ENCODE peak calls at places on chromosome 12, in nine cellular contexts. One of them, this sample, is unnamed.

GRCh38 chr12:68420225-68421008 is 88.3 kb upstream of the MDM1 start:
- DNase-seq in HEK293T: no peak
- DNase-seq in cardiac muscle cell: no peak
- DNase-seq in CD8-positive, alpha-beta T cell: no peak
- DNase-seq in stromal cell of bone marrow: peak
- DNase-seq in stimulated activated CD4-positive, alpha-beta T cell treated with anti-CD3 and anti-CD28 coated beads, Interleukin-2, amount 100 ng/mL, for 48 hours: no peak
- DNase-seq in GM23338: no peak
- DNase-seq in H7: peak
- DNase-seq in GM12892: no peak
- DNase-seq in this sample: no peak

GRCh38 chr12:13135336-13136178 is 32.1 kb upstream of the GSG1 start:
- DNase-seq in HEK293T: no peak
- DNase-seq in cardiac muscle cell: peak
- DNase-seq in CD8-positive, alpha-beta T cell: no peak
- DNase-seq in stromal cell of bone marrow: peak
- DNase-seq in stimulated activated CD4-positive, alpha-beta T cell treated with anti-CD3 and anti-CD28 coated beads, Interleukin-2, amount 100 ng/mL, for 48 hours: no peak
- DNase-seq in GM23338: peak
- DNase-seq in H7: peak
- DNase-seq in GM12892: no peak
- DNase-seq in this sample: peak

GRCh38 chr12:15599266-15600037 is 189.7 kb downstream of the EPS8 start:
- DNase-seq in HEK293T: no peak
- DNase-seq in cardiac muscle cell: peak
- DNase-seq in CD8-positive, alpha-beta T cell: no peak
- DNase-seq in stromal cell of bone marrow: peak
- DNase-seq in stimulated activated CD4-positive, alpha-beta T cell treated with anti-CD3 and anti-CD28 coated beads, Interleukin-2, amount 100 ng/mL, for 48 hours: no peak
- DNase-seq in GM23338: no peak
- DNase-seq in H7: no peak
- DNase-seq in GM12892: no peak
- DNase-seq in this sample: peak

GRCh38 chr12:32083489-32083888 is 23.2 kb upstream of the BICD1 start:
- DNase-seq in HEK293T: no peak
- DNase-seq in cardiac muscle cell: no peak
- DNase-seq in CD8-positive, alpha-beta T cell: no peak
- DNase-seq in stromal cell of bone marrow: peak
- DNase-seq in stimulated activated CD4-positive, alpha-beta T cell treated with anti-CD3 and anti-CD28 coated beads, Interleukin-2, amount 100 ng/mL, for 48 hours: no peak
- DNase-seq in GM23338: no peak
- DNase-seq in H7: no peak
- DNase-seq in GM12892: no peak
- DNase-seq in this sample: peak

GRCh38 chr12:15892645-15893259 is 10.6 kb downstream of the STRAP start:
- DNase-seq in HEK293T: no peak
- DNase-seq in cardiac muscle cell: no peak
- DNase-seq in CD8-positive, alpha-beta T cell: no peak
- DNase-seq in stromal cell of bone marrow: no peak
- DNase-seq in stimulated activated CD4-positive, alpha-beta T cell treated with anti-CD3 and anti-CD28 coated beads, Interleukin-2, amount 100 ng/mL, for 48 hours: no peak
- DNase-seq in GM23338: no peak
- DNase-seq in H7: no peak
- DNase-seq in GM12892: no peak
- DNase-seq in this sample: no peak

GRCh38 chr12:32533971-32534590 is 134.7 kb downstream of the FGD4 start:
- DNase-seq in HEK293T: peak
- DNase-seq in cardiac muscle cell: peak
- DNase-seq in CD8-positive, alpha-beta T cell: no peak
- DNase-seq in stromal cell of bone marrow: peak
- DNase-seq in stimulated activated CD4-positive, alpha-beta T cell treated with anti-CD3 and anti-CD28 coated beads, Interleukin-2, amount 100 ng/mL, for 48 hours: no peak
- DNase-seq in GM23338: peak
- DNase-seq in H7: peak
- DNase-seq in GM12892: no peak
- DNase-seq in this sample: peak

GRCh38 chr12:95083938-95084337 is 10.5 kb upstream of the NR2C1 start:
- DNase-seq in HEK293T: peak
- DNase-seq in cardiac muscle cell: peak
- DNase-seq in CD8-positive, alpha-beta T cell: no peak
- DNase-seq in stromal cell of bone marrow: peak
- DNase-seq in stimulated activated CD4-positive, alpha-beta T cell treated with anti-CD3 and anti-CD28 coated beads, Interleukin-2, amount 100 ng/mL, for 48 hours: no peak
- DNase-seq in GM23338: peak
- DNase-seq in H7: no peak
- DNase-seq in GM12892: no peak
- DNase-seq in this sample: peak

GRCh38 chr12:9334026-9334692 is 126.0 kb upstream of the PZP start:
- DNase-seq in HEK293T: no peak
- DNase-seq in cardiac muscle cell: no peak
- DNase-seq in CD8-positive, alpha-beta T cell: no peak
- DNase-seq in stromal cell of bone marrow: no peak
- DNase-seq in stimulated activated CD4-positive, alpha-beta T cell treated with anti-CD3 and anti-CD28 coated beads, Interleukin-2, amount 100 ng/mL, for 48 hours: no peak
- DNase-seq in GM23338: no peak
- DNase-seq in H7: no peak
- DNase-seq in GM12892: no peak
- DNase-seq in this sample: peak

GRCh38 chr12:45634273-45634917 is 95.1 kb upstream of the ARID2 start:
- DNase-seq in HEK293T: no peak
- DNase-seq in cardiac muscle cell: no peak
- DNase-seq in CD8-positive, alpha-beta T cell: no peak
- DNase-seq in stromal cell of bone marrow: no peak
- DNase-seq in stimulated activated CD4-positive, alpha-beta T cell treated with anti-CD3 and anti-CD28 coated beads, Interleukin-2, amount 100 ng/mL, for 48 hours: no peak
- DNase-seq in GM23338: peak
- DNase-seq in H7: peak
- DNase-seq in GM12892: no peak
- DNase-seq in this sample: no peak

GRCh38 chr12:101490286-101490920 is 15.3 kb downstream of the SPIC start:
- DNase-seq in HEK293T: peak
- DNase-seq in cardiac muscle cell: peak
- DNase-seq in CD8-positive, alpha-beta T cell: no peak
- DNase-seq in stromal cell of bone marrow: no peak
- DNase-seq in stimulated activated CD4-positive, alpha-beta T cell treated with anti-CD3 and anti-CD28 coated beads, Interleukin-2, amount 100 ng/mL, for 48 hours: no peak
- DNase-seq in GM23338: peak
- DNase-seq in H7: peak
- DNase-seq in GM12892: no peak
- DNase-seq in this sample: no peak

GRCh38 chr12:123660328-123660727 is 10.6 kb upstream of the TCTN2 start:
- DNase-seq in HEK293T: no peak
- DNase-seq in cardiac muscle cell: no peak
- DNase-seq in CD8-positive, alpha-beta T cell: no peak
- DNase-seq in stromal cell of bone marrow: peak
- DNase-seq in stimulated activated CD4-positive, alpha-beta T cell treated with anti-CD3 and anti-CD28 coated beads, Interleukin-2, amount 100 ng/mL, for 48 hours: no peak
- DNase-seq in GM23338: no peak
- DNase-seq in H7: no peak
- DNase-seq in GM12892: no peak
- DNase-seq in this sample: peak

GRCh38 chr12:42935090-42935489 is 345.5 kb upstream of the PRICKLE1 start:
- DNase-seq in HEK293T: no peak
- DNase-seq in cardiac muscle cell: no peak
- DNase-seq in CD8-positive, alpha-beta T cell: no peak
- DNase-seq in stromal cell of bone marrow: no peak
- DNase-seq in stimulated activated CD4-positive, alpha-beta T cell treated with anti-CD3 and anti-CD28 coated beads, Interleukin-2, amount 100 ng/mL, for 48 hours: no peak
- DNase-seq in GM23338: no peak
- DNase-seq in H7: no peak
- DNase-seq in GM12892: no peak
- DNase-seq in this sample: no peak

GRCh38 chr12:102740157-102741032 is 176.6 kb downstream of the PAH start:
- DNase-seq in HEK293T: no peak
- DNase-seq in cardiac muscle cell: peak
- DNase-seq in CD8-positive, alpha-beta T cell: no peak
- DNase-seq in stromal cell of bone marrow: peak
- DNase-seq in stimulated activated CD4-positive, alpha-beta T cell treated with anti-CD3 and anti-CD28 coated beads, Interleukin-2, amount 100 ng/mL, for 48 hours: no peak
- DNase-seq in GM23338: peak
- DNase-seq in H7: peak
- DNase-seq in GM12892: no peak
- DNase-seq in this sample: peak

GRCh38 chr12:124231980-124232653 is 62.8 kb upstream of the RFLNA start:
- DNase-seq in HEK293T: no peak
- DNase-seq in cardiac muscle cell: no peak
- DNase-seq in CD8-positive, alpha-beta T cell: no peak
- DNase-seq in stromal cell of bone marrow: no peak
- DNase-seq in stimulated activated CD4-positive, alpha-beta T cell treated with anti-CD3 and anti-CD28 coated beads, Interleukin-2, amount 100 ng/mL, for 48 hours: no peak
- DNase-seq in GM23338: no peak
- DNase-seq in H7: peak
- DNase-seq in GM12892: no peak
- DNase-seq in this sample: no peak

GRCh38 chr12:24307153-24307552 is 357.7 kb upstream of the SOX5 start:
- DNase-seq in HEK293T: no peak
- DNase-seq in cardiac muscle cell: no peak
- DNase-seq in CD8-positive, alpha-beta T cell: no peak
- DNase-seq in stromal cell of bone marrow: no peak
- DNase-seq in stimulated activated CD4-positive, alpha-beta T cell treated with anti-CD3 and anti-CD28 coated beads, Interleukin-2, amount 100 ng/mL, for 48 hours: no peak
- DNase-seq in GM23338: no peak
- DNase-seq in H7: no peak
- DNase-seq in GM12892: no peak
- DNase-seq in this sample: no peak

GRCh38 chr12:47767197-47767724 is 5.8 kb upstream of the SLC48A1 start:
- DNase-seq in HEK293T: peak
- DNase-seq in cardiac muscle cell: peak
- DNase-seq in CD8-positive, alpha-beta T cell: peak
- DNase-seq in stromal cell of bone marrow: no peak
- DNase-seq in stimulated activated CD4-positive, alpha-beta T cell treated with anti-CD3 and anti-CD28 coated beads, Interleukin-2, amount 100 ng/mL, for 48 hours: peak
- DNase-seq in GM23338: peak
- DNase-seq in H7: peak
- DNase-seq in GM12892: no peak
- DNase-seq in this sample: no peak

GRCh38 chr12:91493308-91493707 is 310.7 kb upstream of the DCN start:
- DNase-seq in HEK293T: no peak
- DNase-seq in cardiac muscle cell: no peak
- DNase-seq in CD8-positive, alpha-beta T cell: no peak
- DNase-seq in stromal cell of bone marrow: no peak
- DNase-seq in stimulated activated CD4-positive, alpha-beta T cell treated with anti-CD3 and anti-CD28 coated beads, Interleukin-2, amount 100 ng/mL, for 48 hours: no peak
- DNase-seq in GM23338: no peak
- DNase-seq in H7: no peak
- DNase-seq in GM12892: no peak
- DNase-seq in this sample: no peak

GRCh38 chr12:39122562-39123204 is 217.3 kb upstream of the CPNE8 start:
- DNase-seq in HEK293T: no peak
- DNase-seq in cardiac muscle cell: no peak
- DNase-seq in CD8-positive, alpha-beta T cell: no peak
- DNase-seq in stromal cell of bone marrow: no peak
- DNase-seq in stimulated activated CD4-positive, alpha-beta T cell treated with anti-CD3 and anti-CD28 coated beads, Interleukin-2, amount 100 ng/mL, for 48 hours: no peak
- DNase-seq in GM23338: peak
- DNase-seq in H7: peak
- DNase-seq in GM12892: no peak
- DNase-seq in this sample: no peak

GRCh38 chr12:93536766-93537515 is 35.5 kb upstream of the SOCS2 start:
- DNase-seq in HEK293T: no peak
- DNase-seq in cardiac muscle cell: peak
- DNase-seq in CD8-positive, alpha-beta T cell: no peak
- DNase-seq in stromal cell of bone marrow: no peak
- DNase-seq in stimulated activated CD4-positive, alpha-beta T cell treated with anti-CD3 and anti-CD28 coated beads, Interleukin-2, amount 100 ng/mL, for 48 hours: no peak
- DNase-seq in GM23338: no peak
- DNase-seq in H7: no peak
- DNase-seq in GM12892: no peak
- DNase-seq in this sample: no peak

This sample was measured in AG09309.